ENCODE peak calls at places on chromosome 5, in nine cellular contexts. P is GM06990; K is aorta; S is tibial artery; W is fibroblast of lung; L is cardiac fibroblast; J is lower lobe of right lung; O is fibroblast of pulmonary artery; H is CD8-positive, alpha-beta T cell. Q is an unnamed sample.

GRCh38 chr5:180463916-180464602 is 30.1 kb upstream of the CNOT6 start:
- DNase-seq in S (no peak), W (no peak), P (no peak), L (no peak), O (no peak), K (peak; percentile 61), J (no peak), H (no peak), Q (no peak)

GRCh38 chr5:108212775-108213346 is 169.0 kb downstream of the FBXL17 start:
- DNase-seq in P (no peak), J (peak; percentile 43), K (no peak), O (peak; percentile 10), W (peak; percentile 73), S (no peak), L (peak; percentile 8), H (no peak), Q (no peak)

GRCh38 chr5:31078931-31079330 is 114.6 kb upstream of the CDH6 start:
- DNase-seq in W (no peak), H (no peak), K (no peak), P (no peak), L (no peak), J (no peak), O (no peak), S (no peak), Q (no peak)

GRCh38 chr5:173864126-173865075 is 23.7 kb upstream of the CPEB4 start:
- DNase-seq in K (no peak), H (no peak), S (peak; percentile 50), O (no peak), J (peak; percentile 56), L (no peak), W (no peak), P (no peak), Q (no peak)

GRCh38 chr5:29995154-29995553 is 1198.3 kb upstream of the CDH6 start:
- DNase-seq in W (no peak), K (no peak), H (no peak), S (no peak), J (no peak), L (no peak), O (no peak), P (no peak), Q (no peak)

GRCh38 chr5:56282951-56283350 is 49.8 kb upstream of the ANKRD55 start:
- DNase-seq in L (no peak), O (no peak), H (no peak), K (no peak), W (no peak), J (no peak), P (no peak), S (no peak), Q (no peak)

GRCh38 chr5:126104341-126104740 is 318.9 kb upstream of the GRAMD2B start:
- DNase-seq in S (no peak), J (no peak), L (no peak), W (no peak), H (no peak), P (no peak), O (no peak), K (no peak), Q (no peak)

GRCh38 chr5:107873877-107874276 is 203.1 kb upstream of the EFNA5 start:
- DNase-seq in W (no peak), H (no peak), P (no peak), L (no peak), J (no peak), S (no peak), O (no peak), K (no peak), Q (no peak)

GRCh38 chr5:139138790-139139189 is 59.4 kb downstream of the SIL1 start:
- DNase-seq in S (no peak), H (no peak), P (no peak), O (peak; percentile 55), L (peak; percentile 50), W (peak; percentile 74), K (peak; percentile 77), J (peak; percentile 54), Q (no peak)

GRCh38 chr5:127766556-127767335 is 63.6 kb downstream of the CCDC192 start:
- DNase-seq in H (no peak), P (no peak), S (no peak), K (no peak), O (peak; percentile 59), L (peak; percentile 24), J (no peak), W (peak; percentile 61), Q (no peak)

GRCh38 chr5:37275521-37275920 is 26.3 kb upstream of the CPLANE1 start:
- DNase-seq in P (no peak), O (no peak), L (no peak), W (no peak), J (no peak), H (no peak), K (no peak), S (no peak), Q (no peak)

GRCh38 chr5:10030219-10030831 is 219.4 kb downstream of the ATPSCKMT start:
- DNase-seq in O (peak; percentile 78), H (no peak), W (peak; percentile 30), P (no peak), J (no peak), K (no peak), S (no peak), L (peak; percentile 70), Q (no peak)

GRCh38 chr5:159901308-159901707 is 15.0 kb upstream of the ADRA1B start:
- DNase-seq in O (no peak), K (no peak), J (no peak), S (no peak), H (no peak), P (no peak), L (no peak), W (no peak), Q (no peak)

GRCh38 chr5:21391506-21391905 is 1403.5 kb upstream of the CDH18 start:
- DNase-seq in W (no peak), S (no peak), P (no peak), J (no peak), H (no peak), O (no peak), K (no peak), L (peak; percentile 49), Q (peak; percentile 17)

GRCh38 chr5:91283899-91284298 is 99.2 kb downstream of the ARRDC3 start:
- DNase-seq in O (peak; percentile 60), J (no peak), K (no peak), W (peak; percentile 83), S (no peak), P (no peak), H (no peak), L (peak; percentile 60), Q (no peak)

GRCh38 chr5:92391-93220 is 638 bp downstream of the PLEKHG4B start:
- DNase-seq in L (no peak), P (no peak), H (no peak), J (no peak), K (no peak), O (no peak), S (no peak), W (no peak), Q (no peak)

DNA sequence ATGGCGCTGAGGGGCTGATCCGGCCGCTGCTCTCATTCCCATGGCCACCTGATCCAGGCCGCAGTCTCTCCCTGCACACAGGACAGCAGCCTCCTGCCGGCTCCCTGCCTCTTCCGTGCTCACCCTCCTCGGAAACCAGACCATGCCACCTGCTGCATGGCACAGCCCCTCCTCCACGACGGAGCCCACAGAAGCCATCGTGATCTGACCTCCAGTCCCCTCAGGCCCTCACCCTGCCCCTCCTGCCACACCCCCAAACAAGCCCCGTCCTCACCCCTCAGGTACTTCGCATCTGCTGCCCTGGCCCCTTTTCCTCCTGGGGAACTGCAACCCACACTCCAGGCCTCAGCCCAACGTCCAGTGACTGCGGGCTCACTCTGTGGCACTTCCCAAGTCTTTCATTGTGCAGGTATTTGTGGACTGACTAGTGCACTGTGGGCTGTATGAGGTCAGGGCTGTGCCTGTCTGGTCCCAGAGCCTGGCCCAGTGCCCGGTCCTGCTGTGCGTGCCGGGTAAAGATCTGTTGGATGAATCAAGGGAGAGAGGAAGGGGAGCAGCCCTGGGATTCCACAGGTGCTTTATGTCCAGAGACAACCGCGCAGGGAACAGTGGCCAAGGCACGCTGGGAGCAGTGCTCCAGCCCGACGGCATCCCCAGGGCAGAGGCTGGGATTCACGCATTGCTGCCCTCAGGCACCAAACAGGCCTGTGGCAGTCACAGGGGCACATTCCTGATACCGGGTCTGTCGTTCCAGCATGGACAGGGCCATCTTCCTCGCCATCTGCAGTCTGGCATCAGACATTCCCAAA is 86.1 kb downstream of the ADAMTS2 start:
- DNase-seq in W (peak; percentile 95), O (peak; percentile 87), P (no peak), L (no peak), S (no peak), K (peak; percentile 69), H (no peak), J (no peak), Q (no peak)
- H3K4me3 ChIP-seq in W (no peak overlapping the region), O (no peak overlapping the region), P (no peak overlapping the region), L (no peak overlapping the region), S (no peak overlapping the region), K (no peak overlapping the region), H (no peak overlapping the region), J (no peak overlapping the region), Q (no peak overlapping the region)

GRCh38 chr5:144205141-144205551 is 34.5 kb downstream of the KCTD16 start:
- DNase-seq in P (no peak), W (peak; percentile 59), H (no peak), O (peak; percentile 52), L (peak; percentile 33), K (peak; percentile 80), J (no peak), S (peak; percentile 39), Q (no peak)
- H3K4me3 ChIP-seq in P (no peak overlapping the region), W (peak overlapping the region; percentile 53), H (no peak overlapping the region), O (peak overlapping the region; percentile 51), L (peak overlapping the region; percentile 63), K (peak overlapping the region; percentile 56), J (peak overlapping the region; percentile 41), S (peak overlapping the region; percentile 58), Q (no peak overlapping the region)

GRCh38 chr5:150289551-150290390 is at the start of gene CAMK2A:
- DNase-seq in H (no peak), P (no peak), L (no peak), J (no peak), S (no peak), O (no peak), W (no peak), K (peak; percentile 54), Q (no peak)

GRCh38 chr5:150294551-150295071 is 5.0 kb upstream of the CAMK2A start:
- DNase-seq in H (no peak), S (no peak), W (no peak), K (peak; percentile 60), J (no peak), P (no peak), O (no peak), L (no peak), Q (no peak)

GRCh38 chr5:150288361-150288760 is 1.2 kb downstream of the CAMK2A start:
- DNase-seq in S (no peak), K (peak; percentile 57), W (no peak), J (no peak), H (no peak), L (no peak), O (no peak), P (no peak), Q (no peak)

GRCh38 chr5:150293091-150293941 is 3.7 kb upstream of the CAMK2A start:
- DNase-seq in P (no peak), S (no peak), W (no peak), L (no peak), J (no peak), H (no peak), K (peak; percentile 40), O (no peak), Q (no peak)

GRCh38 chr5:150291388-150292385 is 2.1 kb upstream of the CAMK2A start:
- DNase-seq in K (peak; percentile 54), O (no peak), J (no peak), W (peak; percentile 59), L (no peak), P (no peak), S (no peak), H (no peak), Q (no peak)
- H3K4me3 ChIP-seq in K (no peak overlapping the region), O (no peak overlapping the region), J (no peak overlapping the region), W (no peak overlapping the region), L (no peak overlapping the region), P (no peak overlapping the region), S (no peak overlapping the region), H (no peak overlapping the region), Q (no peak overlapping the region)

GRCh38 chr5:147713550-147714295 is 68.8 kb downstream of the JAKMIP2 start:
- DNase-seq in K (no peak), W (peak; percentile 16), O (no peak), J (no peak), S (no peak), L (no peak), H (no peak), P (no peak), Q (peak; percentile 29)
- H3K4me3 ChIP-seq in K (no peak overlapping the region), W (no peak overlapping the region), O (no peak overlapping the region), J (no peak overlapping the region), S (no peak overlapping the region), L (no peak overlapping the region), H (no peak overlapping the region), P (no peak overlapping the region), Q (peak overlapping the region; percentile 35)

Q was measured in MM.1S.